ENCODE peak calls at places on chromosomes 12 and 14, in five cellular contexts. W is GM12865, R is neural progenitor cell, L is AG10803, O is skeletal muscle cell. M is an unnamed sample.

GRCh38 chr12:11324426-11324825 is 14.2 kb upstream of the PRB4 start:
- DNase-seq in W (no peak), R (no peak), L (no peak), O (no peak), M (no peak)

GRCh38 chr12:1791104-1791927 is 29.0 kb upstream of the LRTM2 start:
- DNase-seq in W (peak), R (peak), L (peak), O (no peak), M (peak)

GRCh38 chr14:77721437-77721836 is 13.5 kb downstream of the SLIRP start:
- DNase-seq in W (no peak), R (no peak), L (no peak), O (no peak), M (no peak)

GRCh38 chr12:1804545-1805332 is 15.6 kb upstream of the LRTM2 start:
- DNase-seq in W (peak), R (peak), L (peak), O (peak), M (peak)

GRCh38 chr14:35898217-35898775 is 72.2 kb downstream of the BRMS1L start:
- DNase-seq in W (no peak), R (peak), L (no peak), O (no peak), M (no peak)

GRCh38 chr14:96805906-96806305 is 8.7 kb downstream of the VRK1 start:
- DNase-seq in W (no peak), R (no peak), L (no peak), O (no peak), M (peak)

GRCh38 chr14:68841030-68841809 is 48.4 kb upstream of the ZFP36L1 start:
- DNase-seq in W (no peak), R (no peak), L (peak), O (no peak), M (no peak)

GRCh38 chr12:131098178-131098981 is 144.7 kb downstream of the ADGRD1 start:
- DNase-seq in W (no peak), R (no peak), L (no peak), O (no peak), M (no peak)

GRCh38 chr14:69079188-69079742 is 73.7 kb downstream of the DCAF5 start:
- DNase-seq in W (no peak), R (no peak), L (peak), O (no peak), M (no peak)

GRCh38 chr12:70576341-70577282 is 60.6 kb downstream of the PTPRB start:
- DNase-seq in W (peak), R (peak), L (peak), O (peak), M (no peak)

GRCh38 chr14:68261092-68261842 is 441.7 kb downstream of the RAD51B start:
- DNase-seq in W (peak), R (peak), L (no peak), O (no peak), M (no peak)

GRCh38 chr14:90301580-90302181 is 30.1 kb downstream of the NRDE2 start:
- DNase-seq in W (peak), R (peak), L (peak), O (peak), M (no peak)

GRCh38 chr12:43292699-43293098 is 259.3 kb downstream of the ADAMTS20 start:
- DNase-seq in W (no peak), R (no peak), L (peak), O (no peak), M (no peak)

GRCh38 chr12:56071648-56072047 is 8.3 kb upstream of the ERBB3 start:
- DNase-seq in W (no peak), R (no peak), L (peak), O (no peak), M (no peak)

GRCh38 chr14:20986811-20987210 is 3.0 kb upstream of the METTL17 start:
- DNase-seq in W (no peak), R (no peak), L (peak), O (peak), M (no peak)

GRCh38 chr14:67373347-67373746 is 13.2 kb downstream of the EIF2S1 start:
- DNase-seq in W (peak), R (no peak), L (no peak), O (no peak), M (no peak)

GRCh38 chr12:109605599-109606228 is 32.1 kb downstream of the MVK start:
- DNase-seq in W (no peak), R (peak), L (no peak), O (no peak), M (no peak)

GRCh38 chr12:79690156-79690605 is 583 bp downstream of the PAWR start:
- DNase-seq in W (peak), R (peak), L (peak), O (no peak), M (peak)

GRCh38 chr14:26709019-26709418 is 111.2 kb upstream of the NOVA1 start:
- DNase-seq in W (no peak), R (no peak), L (peak), O (peak), M (no peak)

GRCh38 chr12:132194056-132194455 is 49.8 kb downstream of the NOC4L start:
- DNase-seq in W (no peak), R (peak), L (no peak), O (no peak), M (peak)

GRCh38 chr14:105862581-105863239 is 336.3 kb downstream of the TMEM121 start:
- DNase-seq in W (peak), R (no peak), L (no peak), O (no peak), M (no peak)

GRCh38 chr12:52347016-52347415 is 20.3 kb downstream of the KRT85 start:
- DNase-seq in W (no peak), R (no peak), L (no peak), O (no peak), M (no peak)

GRCh38 chr14:105272623-105273022 is 24.3 kb downstream of the BTBD6 start:
- DNase-seq in W (no peak), R (no peak), L (no peak), O (no peak), M (no peak)

GRCh38 chr12:30794591-30795409 is 40.0 kb upstream of the CAPRIN2 start:
- DNase-seq in W (no peak), R (no peak), L (peak), O (peak), M (peak)

GRCh38 chr12:56979628-56980027 is 22.2 kb upstream of the RDH16 start:
- DNase-seq in W (no peak), R (no peak), L (no peak), O (no peak), M (no peak)

GRCh38 chr14:96762650-96763049 is 34.5 kb upstream of the VRK1 start:
- DNase-seq in W (peak), R (peak), L (peak), O (peak), M (no peak)

GRCh38 chr14:22561661-22562579 is 27.1 kb downstream of the DAD1 start:
- DNase-seq in W (peak), R (no peak), L (no peak), O (no peak), M (no peak)

GRCh38 chr14:34722723-34723545 is 8.5 kb upstream of the CFL2 start:
- DNase-seq in W (peak), R (peak), L (peak), O (no peak), M (peak)

GRCh38 chr12:79233341-79233761 is 368.8 kb downstream of the SYT1 start:
- DNase-seq in W (peak), R (no peak), L (no peak), O (no peak), M (no peak)

GRCh38 chr14:94770251-94770749 is 387 bp upstream of the GSC start:
- DNase-seq in W (no peak), R (peak), L (no peak), O (no peak), M (no peak)

GRCh38 chr12:75478395-75478794 is 2.2 kb upstream of the GLIPR1 start:
- DNase-seq in W (peak), R (no peak), L (peak), O (peak), M (no peak)
- H3K4me3 ChIP-seq in W (no peak), R (no peak), L (no peak), O (no peak), M (no peak)

GRCh38 chr12:123519151-123520001 is 14.1 kb downstream of the RILPL1 start:
- DNase-seq in W (no peak), R (no peak), L (peak), O (no peak), M (peak)
- H3K4me3 ChIP-seq in W (no peak), R (no peak), L (no peak), O (no peak), M (no peak)

DNA sequence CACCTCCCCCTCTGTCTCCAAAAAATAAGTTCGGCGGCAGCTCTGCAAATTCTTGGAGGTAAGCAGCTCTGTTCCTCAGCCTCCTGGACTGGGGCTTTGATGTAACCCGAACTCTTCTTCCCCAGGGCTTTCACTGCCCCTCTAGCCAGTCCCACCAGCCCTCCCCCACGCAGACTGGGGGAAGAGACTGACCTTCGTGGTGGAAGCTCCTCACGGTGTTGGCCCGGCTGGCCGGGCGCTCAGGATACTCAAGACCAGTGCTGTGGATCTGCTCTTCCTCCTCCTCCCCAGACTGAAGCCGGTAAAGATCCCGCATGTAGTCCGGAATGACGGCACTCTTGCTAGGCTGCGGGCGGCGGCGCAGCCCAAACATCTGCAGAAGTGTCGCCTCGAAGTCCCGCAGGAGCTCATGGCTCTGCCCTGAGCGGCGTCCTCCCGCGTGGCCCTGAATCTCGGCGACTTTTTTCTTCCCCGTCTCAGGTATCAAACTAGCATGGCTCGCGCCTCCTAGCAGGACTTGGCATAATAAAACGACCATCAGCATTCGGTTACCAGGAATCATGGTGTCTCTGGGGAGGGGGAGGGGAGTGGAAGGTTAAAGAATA is 4.9 kb downstream of the BMP4 start:
- DNase-seq in W (no peak), R (peak), L (no peak), O (no peak), M (peak)
- H3K4me3 ChIP-seq in W (peak), R (peak), L (no peak), O (no peak), M (peak)

DNA sequence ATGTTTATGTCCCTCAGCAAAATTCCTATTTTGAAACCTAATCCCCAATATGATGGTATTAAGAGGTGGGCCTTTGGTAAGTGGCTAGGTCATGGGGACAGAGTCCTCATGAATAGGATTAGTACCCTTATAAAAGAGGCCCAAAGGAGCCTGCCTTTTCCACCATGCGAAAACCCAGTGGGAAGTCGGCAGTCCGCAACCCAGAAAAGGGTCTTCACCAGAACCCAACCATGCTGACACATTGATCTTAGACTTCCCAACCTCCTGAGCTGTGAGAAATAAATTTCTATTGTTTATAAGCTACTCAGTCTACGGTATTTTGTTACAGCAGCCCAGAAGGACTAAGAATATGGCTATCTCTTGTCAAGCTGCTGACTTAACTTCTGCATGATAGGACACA is 66.5 kb downstream of the COCH start:
- DNase-seq in W (no peak), R (no peak), L (no peak), O (no peak), M (no peak)
- H3K4me3 ChIP-seq in W (no peak), R (no peak), L (no peak), O (no peak), M (no peak)

DNA sequence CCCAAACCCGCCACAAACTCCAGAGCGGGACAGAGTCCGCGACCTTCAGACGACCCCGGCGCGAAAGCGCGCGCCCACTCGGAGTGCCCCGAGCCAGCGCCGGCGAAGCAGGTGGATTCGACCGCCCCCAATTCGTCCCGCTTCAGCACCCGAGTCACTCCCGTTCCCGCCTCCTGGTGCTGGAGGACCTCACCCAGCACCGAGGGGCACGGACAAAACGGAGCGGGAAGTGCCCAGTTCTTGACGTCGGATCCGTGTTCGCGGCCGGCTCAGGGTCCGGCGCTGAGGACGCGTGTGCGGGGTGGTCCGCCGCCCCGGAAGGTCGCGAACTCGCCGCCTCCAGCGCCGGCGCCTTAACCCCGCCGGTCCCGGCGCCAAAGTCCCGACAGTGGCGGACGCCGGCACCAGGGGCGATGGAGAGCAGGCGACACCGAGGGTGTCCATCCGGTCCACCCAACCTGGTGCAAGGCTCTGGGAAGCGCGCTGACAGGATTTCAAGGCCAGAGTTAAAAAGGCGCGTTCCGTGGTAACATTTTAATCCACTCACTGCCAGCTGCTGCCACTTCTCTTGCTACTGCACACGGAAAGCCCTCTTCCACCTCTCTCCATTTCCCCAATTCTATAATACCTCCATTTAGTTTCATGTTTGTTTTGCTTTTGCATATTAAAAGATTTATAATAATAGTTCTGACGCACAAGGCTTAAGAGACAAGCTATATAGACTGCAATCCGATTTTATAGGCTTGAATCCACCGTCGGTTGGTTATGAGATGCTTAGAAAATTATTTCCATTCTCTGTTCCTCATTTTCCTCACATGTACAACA is 240.0 kb upstream of the CPNE8 start:
- DNase-seq in W (no peak), R (peak), L (peak), O (no peak), M (peak)
- H3K4me3 ChIP-seq in W (no peak), R (peak), L (peak), O (peak), M (peak)

DNA sequence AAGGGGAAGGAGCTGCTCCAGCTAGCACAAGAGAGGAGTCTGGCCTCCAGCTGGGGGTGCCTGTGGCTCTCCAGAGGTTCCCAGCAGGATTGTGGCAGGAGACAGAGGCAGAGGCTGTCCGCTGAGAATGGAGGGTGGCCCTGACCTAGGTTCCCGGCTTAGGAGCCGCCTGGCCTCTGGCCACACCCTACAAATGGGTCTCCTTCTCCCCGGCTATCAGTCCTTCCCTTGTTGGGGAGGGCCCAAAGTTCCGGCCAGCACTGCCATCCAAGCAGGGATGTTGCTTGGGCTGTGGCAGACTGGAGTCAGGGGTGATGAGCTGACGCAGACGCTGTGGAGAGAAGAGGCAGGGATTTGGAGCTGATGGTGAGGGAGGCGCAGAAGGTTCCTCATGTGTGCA is 23.1 kb downstream of the SLC6A12 start:
- DNase-seq in W (no peak), R (no peak), L (no peak), O (no peak), M (no peak)
- H3K4me3 ChIP-seq in W (no peak), R (no peak), L (no peak), O (no peak), M (no peak)

GRCh38 chr12:75820848-75821578 is 210.6 kb downstream of the PHLDA1 start:
- DNase-seq in W (no peak), R (no peak), L (peak), O (peak), M (peak)
- H3K4me3 ChIP-seq in W (no peak), R (no peak), L (no peak), O (no peak), M (no peak)